ENCODE peak calls at places on chromosomes 13 and 19, in six cellular contexts. S is foreskin fibroblast, K is cardiac muscle cell, Y is nephron progenitor cell, Z is fibroblast of mammary gland, A is osteocyte. G is an unnamed sample.

GRCh38 chr19:46787331-46788100 is 878 bp downstream of the SLC1A5 start:
- DNase-seq in S (peak; percentile 66), K (peak; percentile 89), Y (peak; percentile 64), Z (peak; percentile 68), A (peak; percentile 87), G (peak; percentile 75)

GRCh38 chr13:27868639-27869435 is 51.0 kb upstream of the PDX1 start:
- DNase-seq in S (no peak), K (peak; percentile 19), Y (no peak), Z (peak; percentile 11), A (no peak), G (peak; percentile 26)

GRCh38 chr19:38711726-38712153 is 32.5 kb downstream of the CAPN12 start:
- DNase-seq in S (peak; percentile 92), K (peak; percentile 75), Y (no peak), Z (peak; percentile 97), A (no peak), G (no peak)

GRCh38 chr19:13150919-13151604 is 851 bp downstream of the IER2 start:
- DNase-seq in S (no peak), K (peak; percentile 27), Y (peak; percentile 33), Z (no peak), A (no peak), G (no peak)

GRCh38 chr13:79674765-79675515 is 194.0 kb downstream of the NDFIP2 start:
- DNase-seq in S (no peak), K (no peak), Y (no peak), Z (no peak), A (no peak), G (no peak)

GRCh38 chr13:109773276-109773675 is 13.1 kb downstream of the IRS2 start:
- DNase-seq in S (no peak), K (no peak), Y (no peak), Z (peak; percentile 48), A (no peak), G (peak; percentile 67)

GRCh38 chr19:47021536-47022139 is 2.0 kb downstream of the NPAS1 start:
- DNase-seq in S (no peak), K (no peak), Y (peak; percentile 55), Z (no peak), A (no peak), G (no peak)

GRCh38 chr19:8571006-8571411 is 6.2 kb downstream of the MYO1F start:
- DNase-seq in S (peak; percentile 66), K (peak; percentile 66), Y (no peak), Z (peak; percentile 55), A (no peak), G (peak; percentile 54)

GRCh38 chr19:42081584-42082258 is 5.8 kb downstream of the ZNF574 start:
- DNase-seq in S (peak; percentile 41), K (peak; percentile 62), Y (no peak), Z (peak; percentile 66), A (no peak), G (peak; percentile 39)

GRCh38 chr19:42285988-42286348 is 16.0 kb upstream of the PRR19 start:
- DNase-seq in S (no peak), K (no peak), Y (no peak), Z (no peak), A (no peak), G (no peak)

GRCh38 chr13:36006347-36006746 is 124.8 kb downstream of the DCLK1 start:
- DNase-seq in S (no peak), K (no peak), Y (no peak), Z (peak; percentile 37), A (no peak), G (peak; percentile 60)

GRCh38 chr13:60013166-60013565 is 150.6 kb downstream of the DIAPH3 start:
- DNase-seq in S (no peak), K (no peak), Y (no peak), Z (no peak), A (no peak), G (no peak)

GRCh38 chr19:29666634-29667389 is 1.6 kb downstream of the PLEKHF1 start:
- DNase-seq in S (peak; percentile 67), K (peak; percentile 82), Y (peak; percentile 62), Z (peak; percentile 76), A (no peak), G (no peak)

GRCh38 chr19:50310759-50311465 is 18.3 kb downstream of the KCNC3 start:
- DNase-seq in S (no peak), K (no peak), Y (no peak), Z (no peak), A (no peak), G (no peak)

GRCh38 chr13:70568571-70568970 is 460.3 kb upstream of the KLHL1 start:
- DNase-seq in S (peak; percentile 1), K (peak; percentile 53), Y (peak; percentile 15), Z (peak; percentile 42), A (no peak), G (peak; percentile 54)

GRCh38 chr13:20652946-20653345 is 50.6 kb upstream of the IL17D start:
- DNase-seq in S (no peak), K (no peak), Y (no peak), Z (no peak), A (no peak), G (no peak)

GRCh38 chr13:102724923-102725322 is 30.1 kb upstream of the METTL21C start:
- DNase-seq in S (peak; percentile 66), K (peak; percentile 72), Y (no peak), Z (peak; percentile 75), A (no peak), G (peak; percentile 92)

GRCh38 chr19:3368441-3368795 is 2.0 kb downstream of the NFIC start:
- DNase-seq in S (no peak), K (no peak), Y (no peak), Z (no peak), A (no peak), G (no peak)

DNA sequence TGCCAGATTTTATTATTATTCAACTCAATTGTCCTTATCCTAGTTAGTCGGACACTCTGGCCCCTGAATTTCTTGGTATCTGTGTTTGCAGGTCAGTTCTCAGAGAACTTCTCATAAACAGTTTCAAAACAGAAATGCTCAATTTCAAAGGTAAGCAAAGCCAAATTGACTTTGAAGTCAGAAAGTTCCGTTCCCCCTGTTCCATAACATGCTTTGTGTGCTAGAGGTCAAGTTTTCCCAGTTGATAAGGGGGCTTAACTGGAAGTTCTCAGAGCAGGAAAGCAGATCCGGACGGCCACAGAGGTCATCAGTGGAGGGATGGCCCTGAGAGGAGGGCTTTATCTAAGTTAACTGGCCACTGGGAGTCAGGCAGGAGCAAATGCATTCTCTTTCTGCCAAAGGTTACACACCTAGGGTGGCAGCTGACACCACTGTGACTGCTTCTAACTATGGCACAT is 417.2 kb downstream of the COG6 start:
- DNase-seq in S (no peak), K (no peak), Y (no peak), Z (no peak), A (no peak), G (no peak)
- TF ChIP-seq CTCF in S (no peak), K (no peak), Y (no peak), Z (no peak), A (no peak), G (no peak)

DNA sequence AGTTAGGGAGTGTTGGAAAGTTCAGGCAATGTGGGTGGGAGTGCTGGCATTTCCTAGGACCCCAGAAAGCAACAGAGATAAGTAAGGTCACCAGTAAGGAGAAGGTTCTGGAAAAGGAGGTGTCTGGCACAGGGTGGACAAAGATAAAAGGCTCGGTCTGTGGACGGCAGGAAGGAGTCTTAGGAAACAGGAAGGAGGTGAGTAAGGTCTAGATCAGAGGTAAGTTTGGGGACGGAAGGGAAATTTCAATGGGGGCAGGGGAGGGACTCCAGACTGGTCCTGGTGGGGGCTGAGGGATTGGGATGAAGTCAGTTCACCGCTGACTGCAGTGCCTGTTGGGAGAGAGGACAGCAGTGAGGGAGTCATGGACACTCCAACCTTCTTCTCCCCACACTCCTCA is 7.8 kb upstream of the OPA3 start:
- DNase-seq in S (no peak), K (no peak), Y (no peak), Z (no peak), A (no peak), G (no peak)
- TF ChIP-seq CTCF in S (no peak), K (no peak), Y (no peak), Z (no peak), A (no peak), G (no peak)

GRCh38 chr13:30072818-30073186 is 222.4 kb upstream of the UBL3 start:
- DNase-seq in S (no peak), K (no peak), Y (no peak), Z (no peak), A (no peak), G (no peak)
- TF ChIP-seq CTCF in S (no peak), K (no peak), Y (no peak), Z (no peak), A (no peak), G (no peak)

GRCh38 chr13:94431569-94431968 is 47.9 kb downstream of the DCT start:
- DNase-seq in S (no peak), K (peak; percentile 83), Y (no peak), Z (peak; percentile 43), A (no peak), G (no peak)
- TF ChIP-seq CTCF in S (no peak), K (peak; percentile 56), Y (no peak), Z (peak; percentile 38), A (peak; percentile 22), G (no peak)

DNA sequence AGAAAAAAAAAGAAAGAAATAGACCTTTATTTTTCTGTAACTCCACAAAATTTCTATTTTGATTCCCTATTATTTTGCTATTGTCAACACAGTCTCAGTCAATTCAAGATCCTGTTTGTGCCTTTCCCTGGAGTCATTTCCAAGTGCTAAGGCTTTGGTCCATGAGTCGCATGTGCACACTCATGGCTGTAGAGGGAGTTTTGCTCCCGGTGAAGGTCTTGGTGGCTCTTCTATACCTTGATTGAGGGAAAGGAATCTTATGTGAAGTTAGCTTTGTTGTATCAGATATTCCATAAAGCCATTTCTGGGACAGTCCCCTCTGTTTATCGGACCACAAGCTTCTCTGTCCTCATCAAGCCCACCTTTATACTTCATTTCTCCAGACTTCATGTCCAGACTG is 58.7 kb upstream of the ALOX5AP start:
- DNase-seq in S (no peak), K (peak; percentile 50), Y (no peak), Z (peak; percentile 55), A (no peak), G (peak; percentile 64)
- TF ChIP-seq CTCF in S (peak; percentile 42), K (peak; percentile 49), Y (peak; percentile 33), Z (peak; percentile 55), A (peak; percentile 51), G (no peak)

GRCh38 chr13:73073050-73073449 is 14.2 kb downstream of the KLF5 start:
- DNase-seq in S (no peak), K (peak; percentile 28), Y (no peak), Z (no peak), A (no peak), G (no peak)

GRCh38 chr13:73065665-73066350 is 7.0 kb downstream of the KLF5 start:
- DNase-seq in S (no peak), K (no peak), Y (no peak), Z (no peak), A (no peak), G (no peak)

GRCh38 chr13:73072501-73072900 is 13.7 kb downstream of the KLF5 start:
- DNase-seq in S (no peak), K (no peak), Y (no peak), Z (no peak), A (no peak), G (no peak)

GRCh38 chr13:73070451-73070850 is 11.6 kb downstream of the KLF5 start:
- DNase-seq in S (no peak), K (no peak), Y (no peak), Z (no peak), A (no peak), G (no peak)

GRCh38 chr13:73069206-73069815 is 10.5 kb downstream of the KLF5 start:
- DNase-seq in S (no peak), K (no peak), Y (no peak), Z (no peak), A (no peak), G (no peak)
- TF ChIP-seq CTCF in S (no peak), K (no peak), Y (no peak), Z (no peak), A (no peak), G (no peak)